ENCODE peak calls at places on chromosomes 6 and 20, in six cellular contexts. J is astrocyte of the cerebellum; L is NCI-H1417; M is H1; S is GM04504; T is naive thymus-derived CD4-positive, alpha-beta T cell. R is an unnamed sample.

GRCh38 chr6:33610779-33611421 is 10.2 kb upstream of the ITPR3 start:
- DNase-seq in J (no peak), L (no peak), M (peak), S (no peak), T (no peak), R (no peak)

GRCh38 chr6:157769776-157770430 is 53.1 kb upstream of the SNX9 start:
- DNase-seq in J (no peak), L (peak), M (no peak), S (no peak), T (no peak), R (no peak)

GRCh38 chr6:149389509-149390297 is 10.4 kb upstream of the SUMO4 start:
- DNase-seq in J (no peak), L (no peak), M (no peak), S (peak), T (no peak), R (no peak)

GRCh38 chr20:39473533-39473932 is 511.4 kb downstream of the DHX35 start:
- DNase-seq in J (no peak), L (peak), M (no peak), S (no peak), T (no peak), R (no peak)

GRCh38 chr20:4592316-4593148 is 129.2 kb upstream of the PRND start:
- DNase-seq in J (no peak), L (peak), M (peak), S (no peak), T (peak), R (peak)

GRCh38 chr6:19413323-19413722 is 423.8 kb upstream of the ID4 start:
- DNase-seq in J (peak), L (no peak), M (no peak), S (peak), T (no peak), R (peak)

GRCh38 chr20:34527016-34527415 is 10.8 kb downstream of the DYNLRB1 start:
- DNase-seq in J (no peak), L (no peak), M (no peak), S (no peak), T (no peak), R (no peak)

GRCh38 chr20:21712443-21713059 is 7.1 kb downstream of the PAX1 start:
- DNase-seq in J (no peak), L (no peak), M (no peak), S (no peak), T (no peak), R (no peak)

GRCh38 chr20:58571942-58572666 is 56.9 kb upstream of the APCDD1L start:
- DNase-seq in J (no peak), L (no peak), M (no peak), S (no peak), T (no peak), R (no peak)

GRCh38 chr20:50876063-50876685 is 55.1 kb downstream of the ADNP start:
- DNase-seq in J (no peak), L (no peak), M (no peak), S (no peak), T (no peak), R (no peak)

GRCh38 chr6:126017668-126018067 is 31.3 kb downstream of the TRMT11 start:
- DNase-seq in J (no peak), L (no peak), M (no peak), S (no peak), T (no peak), R (no peak)

GRCh38 chr6:90135672-90136071 is 161.0 kb downstream of the BACH2 start:
- DNase-seq in J (peak), L (no peak), M (no peak), S (peak), T (no peak), R (peak)

GRCh38 chr6:148432405-148433195 is 90.0 kb downstream of the SASH1 start:
- DNase-seq in J (no peak), L (no peak), M (no peak), S (no peak), T (no peak), R (no peak)

GRCh38 chr6:22444335-22444734 is 125.0 kb upstream of the HDGFL1 start:
- DNase-seq in J (peak), L (no peak), M (no peak), S (no peak), T (no peak), R (no peak)

GRCh38 chr6:70973591-70973990 is 16.7 kb upstream of the B3GAT2 start:
- DNase-seq in J (no peak), L (no peak), M (no peak), S (no peak), T (no peak), R (no peak)

GRCh38 chr20:51193066-51193772 is 170.3 kb upstream of the KCNG1 start:
- DNase-seq in J (no peak), L (no peak), M (no peak), S (no peak), T (no peak), R (no peak)

GRCh38 chr20:36405255-36405654 is 99.1 kb downstream of the DLGAP4 start:
- DNase-seq in J (no peak), L (no peak), M (no peak), S (no peak), T (no peak), R (no peak)

GRCh38 chr20:53579581-53580375 is 13.9 kb downstream of the ZNF217 start:
- DNase-seq in J (no peak), L (no peak), M (no peak), S (peak), T (peak), R (peak)

GRCh38 chr6:85041376-85041775 is 277.0 kb upstream of the TBX18 start:
- DNase-seq in J (no peak), L (no peak), M (no peak), S (no peak), T (no peak), R (no peak)

GRCh38 chr20:13898012-13898612 is 92.3 kb downstream of the SEL1L2 start:
- DNase-seq in J (no peak), L (no peak), M (no peak), S (no peak), T (no peak), R (peak)

GRCh38 chr6:80607814-80608391 is 501.4 kb downstream of the BCKDHB start:
- DNase-seq in J (peak), L (no peak), M (no peak), S (peak), T (no peak), R (peak)

GRCh38 chr6:154111025-154111424 is 72.0 kb downstream of the OPRM1 start:
- DNase-seq in J (no peak), L (no peak), M (no peak), S (no peak), T (no peak), R (no peak)

GRCh38 chr6:138987299-138987642 is 782 bp downstream of the REPS1 start:
- DNase-seq in J (no peak), L (peak), M (no peak), S (no peak), T (peak), R (no peak)

R was measured in AG20443.